ENCODE peak calls at places on chromosomes 11 and 22, in six cellular contexts. D, H, N, L, E and R are unnamed samples.

GRCh38 chr11:32006799-32007388 is 84.0 kb upstream of the RCN1 start:
- DNase-seq in E (no peak), N (no peak), D (peak; percentile 54), H (no peak), L (peak; percentile 48), R (peak; percentile 29)

GRCh38 chr11:121721961-121722360 is 269.2 kb upstream of the SORL1-AS1 start:
- DNase-seq in E (no peak), L (no peak), N (no peak), D (no peak), H (no peak), R (no peak)

GRCh38 chr11:111770581-111771134 is 4.5 kb upstream of the PPP2R1B start:
- DNase-seq in D (no peak), L (no peak), H (no peak), E (no peak), N (no peak), R (no peak)

GRCh38 chr11:45603930-45604682 is 61.3 kb downstream of the CHST1 start:
- DNase-seq in N (no peak), E (no peak), L (peak; percentile 27), H (no peak), D (no peak), R (no peak)

GRCh38 chr22:28819253-28820096 is 19.1 kb upstream of the XBP1 start:
- DNase-seq in E (no peak), L (no peak), D (no peak), H (no peak), N (no peak), R (no peak)

GRCh38 chr11:107040447-107041444 is 22.5 kb upstream of the GUCY1A2 start:
- DNase-seq in E (no peak), L (no peak), H (peak; percentile 62), N (no peak), D (peak; percentile 69), R (no peak)

GRCh38 chr11:85947431-85948272 is 92.5 kb downstream of the CCDC83 start:
- DNase-seq in H (peak; percentile 63), L (no peak), E (no peak), D (peak; percentile 79), N (no peak), R (no peak)

GRCh38 chr22:29152381-29153138 is 53.1 kb upstream of the EMID1 start:
- DNase-seq in N (no peak), L (no peak), D (no peak), E (no peak), H (no peak), R (no peak)

GRCh38 chr22:32650553-32651345 is 150.8 kb upstream of the TIMP3 start:
- DNase-seq in N (no peak), E (no peak), L (no peak), H (no peak), D (peak; percentile 64), R (no peak)

GRCh38 chr22:27994481-27995331 is 75.7 kb upstream of the PITPNB start:
- DNase-seq in L (no peak), H (no peak), N (no peak), D (no peak), E (no peak), R (no peak)

GRCh38 chr11:116580828-116581227 is 192.0 kb downstream of the BUD13 start:
- DNase-seq in L (peak; percentile 40), H (no peak), N (no peak), D (no peak), E (no peak), R (no peak)

GRCh38 chr11:58900479-58901420 is 38.5 kb upstream of the GLYATL1 start:
- DNase-seq in N (no peak), E (no peak), H (no peak), L (peak; percentile 92), D (peak; percentile 40), R (no peak)

GRCh38 chr11:134578807-134579708 is 167.0 kb upstream of the B3GAT1 start:
- DNase-seq in L (no peak), H (no peak), E (no peak), D (no peak), N (no peak), R (no peak)

GRCh38 chr11:115504279-115505158 is at the start of gene CADM1:
- DNase-seq in D (peak; percentile 13), N (peak; percentile 52), H (peak; percentile 79), E (no peak), L (peak; percentile 97), R (peak; percentile 47)

GRCh38 chr22:49889071-49889470 is 29.2 kb downstream of the ALG12 start:
- DNase-seq in L (no peak), E (no peak), D (no peak), N (no peak), H (no peak), R (no peak)

GRCh38 chr11:61999141-61999975 is 31.9 kb upstream of the FTH1 start:
- DNase-seq in D (no peak), H (no peak), L (no peak), N (no peak), E (no peak), R (no peak)

GRCh38 chr11:61429346-61429690 is 457 bp downstream of the CPSF7 start:
- DNase-seq in L (peak; percentile 73), E (peak; percentile 46), N (peak; percentile 50), D (no peak), H (no peak), R (peak; percentile 90)